ENCODE peak calls at places on chromosomes 16 and 17, in six cellular contexts. I is upper lobe of right lung, J is mammary epithelial cell, S is A549, V is hepatocyte, R is HCT116. O is an unnamed sample.

GRCh38 chr17:80779336-80779735 is 212.3 kb upstream of the CHMP6 start:
- DNase-seq in I (no peak), J (no peak), S (no peak), V (no peak), R (no peak), O (no peak)

GRCh38 chr16:81293909-81294802 is 20.6 kb upstream of the GAN start:
- DNase-seq in I (no peak), J (peak), S (no peak), V (peak), R (no peak), O (no peak)

GRCh38 chr16:51134876-51135275 is 16.2 kb downstream of the SALL1 start:
- DNase-seq in I (no peak), J (no peak), S (no peak), V (no peak), R (no peak), O (peak)

GRCh38 chr16:63461248-63461841 is 1425.1 kb upstream of the CDH8 start:
- DNase-seq in I (no peak), J (peak), S (no peak), V (peak), R (no peak), O (peak)

GRCh38 chr16:1003551-1004347 is 22.2 kb downstream of the SOX8 start:
- DNase-seq in I (no peak), J (no peak), S (no peak), V (no peak), R (no peak), O (no peak)

GRCh38 chr16:74608944-74609343 is 2.0 kb upstream of the GLG1 start:
- DNase-seq in I (peak), J (no peak), S (no peak), V (no peak), R (no peak), O (no peak)

GRCh38 chr17:75345514-75346167 is 56.4 kb upstream of the SLC25A19 start:
- DNase-seq in I (no peak), J (no peak), S (no peak), V (no peak), R (no peak), O (peak)

GRCh38 chr17:74484066-74484465 is 17.6 kb downstream of the CD300A start:
- DNase-seq in I (peak), J (no peak), S (no peak), V (no peak), R (no peak), O (peak)

GRCh38 chr16:1610071-1610840 is 1.6 kb downstream of the IFT140 start:
- DNase-seq in I (peak), J (peak), S (peak), V (peak), R (peak), O (peak)

GRCh38 chr17:72931163-72931562 is 161.3 kb downstream of the SLC39A11 start:
- DNase-seq in I (no peak), J (no peak), S (no peak), V (no peak), R (no peak), O (peak)

GRCh38 chr17:64423881-64424280 is 25.0 kb upstream of the MILR1 start:
- DNase-seq in I (no peak), J (no peak), S (no peak), V (no peak), R (no peak), O (no peak)

GRCh38 chr16:78729687-78730086 is 630.2 kb downstream of the WWOX start:
- DNase-seq in I (no peak), J (no peak), S (no peak), V (peak), R (no peak), O (no peak)

GRCh38 chr16:46908540-46909372 is 24.6 kb downstream of the GPT2 start:
- DNase-seq in I (no peak), J (peak), S (peak), V (peak), R (peak), O (peak)

GRCh38 chr16:57305159-57305811 is 20.8 kb upstream of the PLLP start:
- DNase-seq in I (peak), J (no peak), S (no peak), V (no peak), R (no peak), O (no peak)

GRCh38 chr16:49557070-49557446 is 183.5 kb downstream of the C16orf78 start:
- DNase-seq in I (no peak), J (no peak), S (no peak), V (peak), R (no peak), O (peak)

GRCh38 chr16:70709457-70709856 is 23.6 kb upstream of the MTSS2 start:
- DNase-seq in I (no peak), J (no peak), S (no peak), V (no peak), R (no peak), O (no peak)
- TF ChIP-seq CTCF in I (no peak), J (no peak), S (no peak), V (no peak), R (no peak), O (no peak)

DNA sequence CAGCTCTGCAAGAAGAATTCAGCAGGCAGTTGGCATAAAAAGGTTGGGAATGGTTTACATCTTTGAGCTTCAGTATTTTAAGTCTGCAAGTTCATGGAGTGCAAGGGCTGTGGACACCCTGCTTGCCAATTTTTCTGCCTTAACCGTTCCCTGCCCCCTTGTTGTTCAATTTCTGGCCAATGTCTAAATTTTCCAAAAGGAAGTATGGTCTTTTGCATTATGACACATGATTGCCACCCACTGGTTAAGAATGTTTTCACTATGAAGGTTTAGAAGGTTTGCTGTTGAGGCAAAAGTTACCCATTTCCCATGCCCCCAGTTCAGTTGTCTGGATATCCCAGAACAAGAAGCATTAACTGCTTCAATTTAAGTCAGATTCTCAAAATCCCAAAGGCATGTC is 441.9 kb downstream of the CDH13 start:
- DNase-seq in I (no peak), J (no peak), S (no peak), V (no peak), R (no peak), O (no peak)
- H3K27ac ChIP-seq in I (no peak), J (no peak), S (no peak), V (no peak), R (no peak), O (no peak)

GRCh38 chr17:82062076-82062983 is 3.3 kb downstream of the DUS1L start:
- DNase-seq in I (no peak), J (no peak), S (no peak), V (no peak), R (no peak), O (no peak)
- TF ChIP-seq CTCF in I (no peak), J (no peak), S (no peak), V (no peak), R (peak), O (peak)

GRCh38 chr16:2980227-2981176 is at the start of gene PKMYT1:
- DNase-seq in I (peak), J (peak), S (peak), V (peak), R (peak), O (peak)
- H3K27ac ChIP-seq in I (peak), J (peak), S (peak), V (peak), R (peak), O (peak)

GRCh38 chr16:19560078-19560477 is 4.6 kb downstream of the VPS35L start:
- DNase-seq in I (no peak), J (no peak), S (no peak), V (no peak), R (no peak), O (no peak)

GRCh38 chr16:19549688-19550087 is 5.8 kb upstream of the VPS35L start:
- DNase-seq in I (no peak), J (no peak), S (no peak), V (no peak), R (no peak), O (no peak)

GRCh38 chr16:19555938-19556778 is 655 bp downstream of the VPS35L start:
- DNase-seq in I (no peak), J (peak), S (peak), V (peak), R (peak), O (peak)

GRCh38 chr16:19559242-19559910 is 3.9 kb downstream of the VPS35L start:
- DNase-seq in I (no peak), J (peak), S (peak), V (peak), R (peak), O (peak)

DNA sequence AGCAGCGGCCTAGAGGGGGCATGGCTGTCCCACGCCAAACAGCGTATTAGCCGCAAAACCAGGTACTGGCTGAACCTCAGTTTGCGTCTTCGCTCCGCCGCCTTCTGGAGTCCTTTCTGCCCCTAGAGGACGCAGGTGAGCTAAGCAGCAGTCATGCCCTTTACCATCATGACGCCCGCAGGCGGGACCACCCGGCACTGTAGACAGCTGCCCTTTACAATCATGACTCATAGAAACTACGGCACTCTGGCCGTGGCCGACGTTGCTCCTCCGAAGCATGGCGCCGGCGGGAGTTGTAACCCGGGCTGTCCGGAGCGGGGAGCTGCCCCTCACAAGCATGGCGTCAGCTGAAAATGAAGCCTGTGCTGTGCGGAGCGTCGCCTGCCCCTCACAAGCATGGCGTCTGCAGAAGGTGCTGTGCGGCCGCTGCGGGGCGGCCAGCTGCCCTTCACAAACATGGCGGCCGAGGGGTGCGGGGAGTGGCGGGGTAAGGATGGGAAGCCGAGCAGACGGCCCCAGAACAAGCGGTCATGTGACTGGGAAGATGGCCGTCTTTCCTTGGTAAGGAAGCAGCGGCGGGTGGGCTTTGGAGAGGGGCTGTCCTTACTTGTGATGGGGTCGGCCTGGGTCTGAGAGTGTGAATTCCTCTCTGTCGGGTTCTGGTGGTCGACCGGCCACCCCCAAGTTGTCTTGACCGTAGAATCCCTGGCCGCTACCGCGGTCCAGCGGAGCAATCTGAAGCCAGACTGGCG is at the start of gene VPS35L:
- DNase-seq in I (peak), J (peak), S (peak), V (peak), R (peak), O (peak)
- TF ChIP-seq CTCF in I (peak), J (peak), S (peak), V (peak), R (peak), O (peak)

DNA sequence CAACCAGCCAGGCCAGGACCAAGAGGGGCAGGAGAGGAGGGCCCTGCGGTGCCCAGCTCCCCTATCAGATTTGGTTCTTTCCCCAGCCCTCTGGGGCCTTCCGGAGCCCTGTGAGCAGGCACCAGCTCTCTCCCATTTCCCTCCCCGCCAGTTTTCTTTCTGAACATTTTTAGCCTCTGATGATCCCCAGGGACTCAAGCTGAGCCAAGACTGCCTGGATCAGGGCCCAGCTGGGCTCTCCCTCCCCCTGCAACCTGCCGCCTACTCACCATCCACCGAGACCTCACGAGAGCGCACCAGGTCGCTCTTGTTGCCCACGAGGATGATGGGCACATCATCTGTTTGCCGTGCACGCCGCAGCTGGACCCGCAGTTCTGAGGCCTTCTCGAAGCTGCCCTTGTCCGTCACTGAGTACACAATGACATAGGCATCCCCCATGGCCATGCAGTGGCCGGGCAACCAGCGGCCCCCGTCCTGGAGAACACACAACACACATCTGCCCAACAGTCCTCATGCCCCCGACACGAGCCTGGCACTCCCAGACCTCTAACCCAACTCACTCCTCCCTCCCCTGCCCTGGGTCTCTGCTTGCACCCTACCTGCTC is 2.0 kb downstream of the RRAD start:
- DNase-seq in I (no peak), J (no peak), S (no peak), V (no peak), R (no peak), O (no peak)
- H3K27ac ChIP-seq in I (peak), J (no peak), S (no peak), V (no peak), R (no peak), O (no peak)

GRCh38 chr16:53130193-53131049 is 75.6 kb downstream of the CHD9 start:
- DNase-seq in I (peak), J (peak), S (peak), V (peak), R (peak), O (peak)
- TF ChIP-seq CTCF in I (peak), J (peak), S (peak), V (peak), R (peak), O (peak)

GRCh38 chr17:40104570-40105471 is 4.4 kb upstream of the NR1D1 start:
- DNase-seq in I (no peak), J (peak), S (no peak), V (no peak), R (no peak), O (no peak)

GRCh38 chr17:40101367-40102210 is 1.2 kb upstream of the NR1D1 start:
- DNase-seq in I (no peak), J (no peak), S (no peak), V (no peak), R (no peak), O (no peak)

GRCh38 chr17:40103742-40104095 is 3.3 kb upstream of the NR1D1 start:
- DNase-seq in I (no peak), J (no peak), S (no peak), V (no peak), R (no peak), O (no peak)

GRCh38 chr17:40100669-40101366 is 429 bp upstream of the NR1D1 start:
- DNase-seq in I (peak), J (peak), S (peak), V (peak), R (peak), O (peak)

GRCh38 chr17:40103082-40103741 is 2.8 kb upstream of the NR1D1 start:
- DNase-seq in I (no peak), J (no peak), S (no peak), V (no peak), R (no peak), O (peak)
- H3K27ac ChIP-seq in I (peak), J (no peak), S (peak), V (peak), R (no peak), O (no peak)

GRCh38 chr16:68707341-68708152 is 29.5 kb upstream of the CDH1 start:
- DNase-seq in I (peak), J (peak), S (peak), V (peak), R (peak), O (peak)
- TF ChIP-seq CTCF in I (no peak), J (peak), S (no peak), V (peak), R (peak), O (peak)

GRCh38 chr17:38710603-38710962 is 5.5 kb downstream of the MLLT6 start:
- DNase-seq in I (no peak), J (no peak), S (no peak), V (no peak), R (no peak), O (no peak)
- H3K27ac ChIP-seq in I (no peak), J (no peak), S (no peak), V (no peak), R (no peak), O (no peak)

O was measured in endodermal cell.